ENCODE peak calls at places on chromosomes 13 and 19, in ten cellular contexts. K, R, H, A, N, P, E, X, Q and L are unnamed samples.

GRCh38 chr13:98484289-98485219 is 92.4 kb downstream of the STK24 start:
- DNase-seq in E (peak; percentile 92), P (peak; percentile 98), N (no peak), H (peak; percentile 96), X (peak; percentile 31), A (peak; percentile 97), R (peak; percentile 85), Q (peak; percentile 95), K (no peak), L (peak; percentile 99)

GRCh38 chr19:33039108-33039599 is 25.5 kb downstream of the RHPN2 start:
- DNase-seq in N (no peak), H (no peak), A (no peak), Q (no peak), X (no peak), K (no peak), R (no peak), E (no peak), P (no peak), L (no peak)

GRCh38 chr19:22784051-22784450 is at the start of gene ZNF99:
- DNase-seq in P (no peak), E (peak; percentile 73), Q (peak; percentile 75), K (no peak), H (no peak), X (no peak), N (peak; percentile 13), A (no peak), R (no peak), L (no peak)

GRCh38 chr19:48611872-48612271 is 3.0 kb downstream of the FAM83E start:
- DNase-seq in X (no peak), R (no peak), H (no peak), E (no peak), N (no peak), K (no peak), A (no peak), Q (no peak), P (no peak), L (no peak)

GRCh38 chr19:33096005-33096404 is 15.0 kb downstream of the GPATCH1 start:
- DNase-seq in H (no peak), X (no peak), P (no peak), N (no peak), K (no peak), A (no peak), Q (no peak), R (no peak), E (no peak), L (peak; percentile 87)

GRCh38 chr19:1001538-1002166 is 1.4 kb downstream of the GRIN3B start:
- DNase-seq in N (peak; percentile 53), R (no peak), K (no peak), E (no peak), A (no peak), X (peak; percentile 52), H (peak; percentile 37), P (no peak), Q (no peak), L (no peak)

GRCh38 chr19:10353793-10354391 is 14.5 kb upstream of the ICAM3 start:
- DNase-seq in X (no peak), K (no peak), R (no peak), E (no peak), H (peak; percentile 33), A (peak; percentile 41), P (peak; percentile 46), Q (no peak), N (no peak), L (no peak)

GRCh38 chr13:52319876-52320275 is 86.1 kb downstream of the THSD1 start:
- DNase-seq in Q (no peak), H (no peak), A (peak; percentile 54), P (peak; percentile 37), E (no peak), R (no peak), N (no peak), K (no peak), X (no peak), L (peak; percentile 78)

GRCh38 chr13:36763322-36763721 is 55.7 kb upstream of the RFXAP start:
- DNase-seq in P (peak; percentile 16), X (no peak), Q (no peak), A (no peak), H (no peak), R (no peak), K (no peak), E (no peak), N (no peak), L (peak; percentile 37)

GRCh38 chr19:3699071-3699740 is 1.1 kb downstream of the PIP5K1C start:
- DNase-seq in H (peak; percentile 18), A (peak; percentile 52), N (peak; percentile 38), X (no peak), Q (peak; percentile 83), K (no peak), R (peak; percentile 72), P (peak; percentile 57), E (peak; percentile 79), L (peak; percentile 15)

GRCh38 chr13:98792784-98793183 is 40.3 kb upstream of the SLC15A1 start:
- DNase-seq in A (no peak), X (no peak), K (no peak), R (no peak), H (no peak), P (no peak), E (no peak), Q (no peak), N (no peak), L (no peak)

GRCh38 chr13:40992678-40993077 is 26.4 kb downstream of the ELF1 start:
- DNase-seq in K (no peak), A (no peak), N (peak; percentile 11), E (no peak), X (no peak), R (no peak), P (peak; percentile 22), H (peak; percentile 28), Q (no peak), L (peak; percentile 28)
- TF ChIP-seq CTCF in K (no peak), A (no peak), N (peak; percentile 21), E (no peak), X (peak; percentile 17), R (no peak), P (no peak), H (no peak), Q (no peak), L (peak; percentile 2)

DNA sequence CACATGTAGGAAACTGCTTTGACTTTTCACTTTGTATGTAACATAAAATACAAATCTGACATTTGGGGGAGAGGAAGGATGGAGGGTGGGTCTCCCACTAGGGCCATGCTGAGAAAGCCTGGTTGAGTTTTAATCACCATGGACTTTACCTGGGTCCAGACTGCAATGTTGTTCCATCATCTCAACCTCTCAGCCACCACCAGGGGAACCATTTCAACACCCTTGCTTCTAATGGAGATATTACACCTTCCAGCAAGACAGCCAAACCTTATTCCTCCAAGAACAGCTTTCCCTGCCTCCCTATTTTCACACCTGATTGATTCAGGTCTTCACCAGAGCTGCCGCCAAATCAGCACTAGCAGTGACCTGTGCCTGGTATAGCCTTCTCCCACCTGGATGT is 56.0 kb downstream of the ZAR1L start:
- DNase-seq in E (no peak), Q (no peak), P (no peak), H (no peak), K (no peak), R (no peak), A (no peak), N (no peak), X (no peak), L (no peak)
- TF ChIP-seq CTCF in E (no peak), Q (peak; percentile 11), P (peak; percentile 19), H (no peak), K (no peak), R (no peak), A (no peak), N (no peak), X (no peak), L (peak; percentile 5)

GRCh38 chr19:30118760-30119159 is 176.7 kb downstream of the URI1 start:
- DNase-seq in E (no peak), R (no peak), A (no peak), P (no peak), K (no peak), N (no peak), Q (no peak), H (no peak), X (no peak), L (no peak)
- TF ChIP-seq CTCF in E (no peak), R (no peak), A (no peak), P (no peak), K (no peak), N (no peak), Q (no peak), H (no peak), X (no peak), L (no peak)

DNA sequence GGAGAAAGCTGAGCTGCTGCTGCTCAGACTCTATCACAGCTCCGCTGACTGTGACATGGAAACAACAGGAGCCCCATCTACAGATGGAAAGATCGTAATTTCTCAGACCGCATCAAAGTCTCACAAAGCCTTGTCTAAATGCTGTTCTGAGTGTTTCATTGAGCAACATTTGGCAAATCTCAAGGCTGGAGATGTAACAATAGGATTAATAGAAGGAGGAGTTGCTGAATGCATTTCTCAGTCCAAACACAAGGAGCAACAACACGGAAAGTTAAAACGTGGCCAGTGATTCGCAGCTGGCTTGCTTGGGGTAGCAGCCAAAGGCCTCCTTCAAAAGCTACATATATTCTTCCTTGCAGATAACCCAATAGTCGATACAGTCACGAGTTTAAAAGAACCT is 55.7 kb downstream of the MRPL57 start:
- DNase-seq in Q (no peak), A (peak; percentile 44), N (no peak), R (no peak), H (no peak), X (no peak), P (peak; percentile 54), E (no peak), K (peak; percentile 6), L (no peak)
- TF ChIP-seq CTCF in Q (no peak), A (no peak), N (no peak), R (no peak), H (no peak), X (no peak), P (no peak), E (no peak), K (no peak), L (no peak)

DNA sequence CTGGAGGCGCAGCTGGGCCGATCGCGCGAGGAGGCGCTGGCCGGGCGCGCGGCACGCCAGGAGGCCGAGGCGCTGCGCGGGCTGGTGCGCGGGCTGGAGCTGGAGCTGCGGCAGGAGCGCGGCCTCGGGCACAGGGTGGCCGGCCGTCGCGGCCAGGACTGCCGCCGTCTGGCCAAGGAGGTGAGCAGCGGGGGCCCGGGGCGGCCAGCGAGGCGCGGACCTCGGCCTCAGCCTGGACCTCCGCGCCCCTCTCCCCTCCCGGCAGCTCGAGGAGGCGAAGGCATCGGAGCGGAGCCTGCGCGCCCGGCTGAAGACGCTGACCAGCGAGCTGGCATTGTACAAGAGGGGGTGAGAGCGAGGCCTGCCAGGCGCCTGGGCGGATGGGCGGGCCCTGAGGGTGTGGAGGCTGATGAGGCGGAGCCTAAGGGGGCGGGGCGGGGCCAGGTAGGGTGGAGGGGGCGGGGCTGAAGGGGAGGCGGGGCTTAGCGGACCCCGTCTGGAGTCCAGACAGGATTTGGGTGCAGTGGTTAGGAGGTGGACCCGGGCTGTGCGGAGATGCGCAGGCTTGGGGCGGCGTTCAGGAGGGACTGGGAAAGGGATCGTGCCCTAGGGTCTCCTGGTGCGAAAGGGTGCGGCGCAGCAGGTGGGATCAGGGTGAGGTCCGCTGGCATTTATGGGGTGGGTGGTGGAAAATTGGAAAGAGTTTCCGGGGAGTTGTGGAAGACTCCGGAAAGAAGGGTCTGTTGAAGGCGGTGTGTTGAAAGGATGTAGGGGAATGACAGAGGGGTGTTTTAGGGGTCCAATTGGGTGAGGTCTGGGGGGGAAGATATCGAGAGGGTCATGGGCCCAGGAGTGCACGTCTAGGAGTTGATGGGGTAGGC is 7.5 kb downstream of the PGLYRP1 start:
- DNase-seq in E (no peak), Q (no peak), R (no peak), A (peak; percentile 8), H (peak; percentile 51), P (no peak), X (peak; percentile 64), K (no peak), N (no peak), L (peak; percentile 58)
- TF ChIP-seq CTCF in E (no peak), Q (no peak), R (no peak), A (no peak), H (no peak), P (no peak), X (no peak), K (no peak), N (no peak), L (no peak)